ENCODE peak calls at places on chromosomes 5 and 9, in ten cellular contexts. G, J, T, A, W, Y, Q, P, L and S are unnamed samples.

GRCh38 chr5:178332096-178332780 is 99.6 kb upstream of the PHYKPL start:
- DNase-seq in G (peak; percentile 27), Y (no peak), L (no peak), P (no peak), T (no peak), Q (no peak), W (no peak), J (no peak), A (peak; percentile 18), S (peak; percentile 41)

GRCh38 chr9:77960356-77961153 is 71.1 kb downstream of the GNAQ start:
- DNase-seq in Q (no peak), W (peak; percentile 16), A (no peak), Y (no peak), L (no peak), G (no peak), T (no peak), J (no peak), P (no peak), S (no peak)

GRCh38 chr9:79408200-79408599 is 163.6 kb upstream of the TLE4 start:
- DNase-seq in Q (no peak), T (no peak), G (no peak), L (no peak), P (peak; percentile 20), J (no peak), W (no peak), Y (no peak), A (no peak), S (no peak)

GRCh38 chr9:131470581-131470991 is 32.1 kb upstream of the POMT1 start:
- DNase-seq in Y (no peak), A (no peak), T (no peak), J (no peak), P (no peak), L (no peak), W (no peak), Q (no peak), G (peak; percentile 29), S (no peak)

GRCh38 chr9:93258818-93259489 is 75.0 kb downstream of the WNK2 start:
- DNase-seq in J (no peak), P (no peak), T (no peak), Q (no peak), G (peak; percentile 67), W (no peak), A (peak; percentile 40), Y (no peak), L (peak; percentile 7), S (no peak)

GRCh38 chr5:61052870-61053269 is 107.9 kb downstream of the NDUFAF2 start:
- DNase-seq in T (peak; percentile 86), W (peak; percentile 83), L (no peak), A (no peak), Y (no peak), J (no peak), G (no peak), Q (no peak), P (no peak), S (no peak)

GRCh38 chr9:103183569-103184191 is 188.5 kb downstream of the CYLC2 start:
- DNase-seq in Y (peak; percentile 6), A (no peak), Q (no peak), W (no peak), L (no peak), G (no peak), P (no peak), T (peak; percentile 0), J (no peak), S (peak; percentile 20)

GRCh38 chr9:137294091-137294683 is 7.9 kb downstream of the NRARP start:
- DNase-seq in J (no peak), A (no peak), P (no peak), Q (no peak), W (peak; percentile 57), G (no peak), Y (no peak), T (no peak), L (no peak), S (peak; percentile 60)

GRCh38 chr5:176754376-176754942 is 55.9 kb upstream of the UNC5A start:
- DNase-seq in Q (no peak), G (no peak), L (no peak), A (no peak), T (peak; percentile 86), J (no peak), P (no peak), W (no peak), Y (no peak), S (no peak)

GRCh38 chr9:97723819-97724218 is 26.7 kb upstream of the XPA start:
- DNase-seq in G (no peak), L (no peak), P (no peak), J (no peak), Q (no peak), T (no peak), A (no peak), W (no peak), Y (no peak), S (no peak)

DNA sequence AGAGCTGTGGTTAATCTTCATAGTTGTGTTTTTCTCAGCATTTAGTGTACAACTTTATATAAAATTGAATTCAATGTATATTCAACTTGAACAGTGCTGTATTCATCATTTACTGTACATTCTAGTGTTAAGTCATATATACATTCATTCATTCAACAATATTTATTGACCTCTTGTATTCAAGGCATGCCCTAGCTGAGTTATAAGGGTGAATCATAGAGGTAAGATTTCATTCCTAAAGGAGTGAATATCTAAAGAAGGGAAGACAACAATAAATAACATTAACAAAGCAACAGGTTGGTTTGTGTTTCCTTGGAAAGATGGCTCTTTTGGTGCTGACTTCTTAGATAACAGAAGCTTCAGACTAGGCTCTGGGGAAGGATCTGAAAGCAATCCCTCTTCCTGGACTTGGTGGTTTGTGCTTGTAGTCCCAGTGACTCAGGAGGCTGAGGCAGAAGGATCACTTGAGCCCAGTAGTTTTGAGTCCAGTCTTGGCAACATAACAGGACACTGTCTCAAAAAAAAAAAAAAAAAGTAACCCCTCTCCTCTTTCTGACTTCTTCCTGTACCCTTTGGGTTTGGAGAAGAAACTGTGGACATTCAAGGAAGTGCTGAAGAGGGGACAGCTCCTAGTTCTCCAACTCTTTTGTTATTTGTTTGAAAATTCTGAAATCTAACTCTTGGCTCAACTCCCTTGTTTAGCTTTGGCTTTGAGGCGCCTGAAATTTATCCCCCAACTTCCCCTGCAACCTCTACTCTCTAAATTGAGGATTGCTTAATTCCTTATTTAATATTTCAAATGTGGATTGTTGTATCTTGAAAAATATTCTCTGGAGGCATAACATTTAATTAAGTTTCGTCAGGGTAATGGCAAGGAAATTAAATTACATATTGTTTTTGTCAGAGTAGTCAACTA is 80.2 kb downstream of the OSTF1 start:
- DNase-seq in Q (no peak), J (no peak), A (no peak), G (no peak), P (no peak), L (no peak), Y (no peak), T (no peak), W (peak; percentile 31), S (no peak)
- H3K27ac ChIP-seq in Q (no peak overlapping the region), J (no peak overlapping the region), A (no peak overlapping the region), G (no peak overlapping the region), P (no peak overlapping the region), L (no peak overlapping the region), Y (no peak overlapping the region), T (no peak overlapping the region), W (peak overlapping the region; percentile 73), S (no peak overlapping the region)

DNA sequence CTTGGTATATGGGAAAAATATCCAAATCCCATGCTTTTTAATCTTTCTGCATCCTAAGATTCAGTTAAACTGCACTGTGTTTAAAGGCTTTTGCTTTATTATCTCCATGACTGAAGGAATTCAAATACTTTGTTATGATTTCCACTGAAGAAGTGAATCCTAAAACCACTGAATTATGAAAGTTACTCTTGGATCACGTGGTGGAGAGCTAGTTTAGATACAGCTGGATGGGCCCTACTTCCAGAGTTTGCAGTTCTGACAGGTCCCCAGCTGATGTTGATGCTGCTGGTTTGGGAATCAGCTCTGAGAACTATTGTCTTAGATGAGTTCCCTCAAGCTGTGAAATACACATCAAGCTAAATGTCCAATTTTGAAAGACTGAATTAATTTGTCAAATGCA is 5.0 kb downstream of the DAB2 start:
- DNase-seq in G (no peak), P (no peak), A (no peak), W (no peak), T (no peak), J (no peak), L (no peak), Q (no peak), Y (no peak), S (no peak)
- H3K27ac ChIP-seq in G (no peak overlapping the region), P (no peak overlapping the region), A (peak overlapping the region; percentile 56), W (no peak overlapping the region), T (no peak overlapping the region), J (no peak overlapping the region), L (peak overlapping the region; percentile 88), Q (no peak overlapping the region), Y (peak overlapping the region; percentile 44), S (no peak overlapping the region)

DNA sequence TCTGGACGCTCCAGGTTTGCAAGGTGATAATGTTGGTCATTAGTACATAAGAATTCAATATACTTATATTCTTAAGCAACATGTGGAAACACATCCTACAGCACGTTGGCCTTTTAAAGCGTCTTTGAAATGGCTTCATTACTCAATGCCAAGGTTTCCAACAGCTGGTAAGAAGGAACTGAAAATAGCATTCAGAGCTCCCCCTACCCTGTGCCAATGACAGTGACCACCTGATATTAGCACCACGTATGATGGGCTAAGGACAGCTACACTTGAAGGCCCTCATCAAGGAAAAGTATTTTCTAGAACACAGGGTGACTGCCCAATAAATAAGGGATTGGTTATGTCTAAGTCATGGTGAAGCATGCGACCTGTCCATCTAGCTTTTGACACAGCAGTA is 9.9 kb downstream of the ZNF622 start:
- DNase-seq in Y (no peak), W (no peak), J (no peak), P (no peak), T (no peak), A (no peak), Q (no peak), G (no peak), L (no peak), S (no peak)
- H3K27ac ChIP-seq in Y (peak overlapping the region; percentile 6), W (peak overlapping the region; percentile 82), J (peak overlapping the region; percentile 1), P (no peak overlapping the region), T (peak overlapping the region; percentile 61), A (no peak overlapping the region), Q (no peak overlapping the region), G (no peak overlapping the region), L (no peak overlapping the region), S (peak overlapping the region; percentile 1)

GRCh38 chr5:39517800-39518199 is 93.0 kb upstream of the DAB2 start:
- DNase-seq in Y (no peak), T (peak; percentile 53), A (no peak), L (no peak), J (no peak), P (no peak), W (peak; percentile 80), Q (no peak), G (no peak), S (no peak)

GRCh38 chr5:39519566-39520231 is 94.9 kb upstream of the DAB2 start:
- DNase-seq in Y (no peak), T (no peak), G (no peak), A (no peak), P (no peak), L (no peak), Q (no peak), J (no peak), W (no peak), S (no peak)

GRCh38 chr5:39520232-39520572 is 95.4 kb upstream of the DAB2 start:
- DNase-seq in L (no peak), Y (peak; percentile 38), G (no peak), J (no peak), P (no peak), Q (no peak), W (peak; percentile 82), A (no peak), T (no peak), S (no peak)

GRCh38 chr5:39521098-39521860 is 96.5 kb upstream of the DAB2 start:
- DNase-seq in A (no peak), G (no peak), Q (no peak), L (no peak), Y (no peak), W (no peak), J (no peak), T (no peak), P (no peak), S (no peak)

GRCh38 chr5:39518516-39518915 is 93.7 kb upstream of the DAB2 start:
- DNase-seq in G (no peak), P (no peak), Y (no peak), Q (no peak), L (no peak), W (peak; percentile 51), J (no peak), A (no peak), T (no peak), S (no peak)
- H3K27ac ChIP-seq in G (no peak overlapping the region), P (no peak overlapping the region), Y (no peak overlapping the region), Q (no peak overlapping the region), L (no peak overlapping the region), W (peak overlapping the region; percentile 73), J (no peak overlapping the region), A (no peak overlapping the region), T (no peak overlapping the region), S (no peak overlapping the region)